ENCODE peak calls at places on chromosomes 13 and 19, in four cellular contexts. W is H1, O is HepG2, S is K562. A is an unnamed sample.

GRCh38 chr13:113448885-113449692 is 4.2 kb downstream of the ADPRHL1 start:
- DNase-seq in W (no peak), O (peak), S (peak), A (peak)

GRCh38 chr19:32350492-32350891 is 5.1 kb downstream of the ZNF507 start:
- DNase-seq in W (no peak), O (peak), S (no peak), A (no peak)

GRCh38 chr19:46818812-46819211 is 30.4 kb upstream of the SLC1A5 start:
- DNase-seq in W (peak), O (peak), S (peak), A (no peak)

GRCh38 chr19:575527-576506 is 3.4 kb downstream of the BSG start:
- DNase-seq in W (no peak), O (no peak), S (peak), A (no peak)

GRCh38 chr19:15124572-15125231 is 17.5 kb downstream of the SYDE1 start:
- DNase-seq in W (no peak), O (peak), S (no peak), A (no peak)

GRCh38 chr13:107276936-107277335 is 709.0 kb upstream of the ARGLU1 start:
- DNase-seq in W (no peak), O (no peak), S (no peak), A (no peak)

GRCh38 chr13:113845055-113845454 is 18.8 kb downstream of the GAS6 start:
- DNase-seq in W (no peak), O (peak), S (no peak), A (no peak)

GRCh38 chr19:7333198-7334118 is 15.3 kb upstream of the ARHGEF18 start:
- DNase-seq in W (no peak), O (no peak), S (no peak), A (peak)

GRCh38 chr13:97568850-97569249 is 134.9 kb downstream of the RAP2A start:
- DNase-seq in W (no peak), O (no peak), S (no peak), A (no peak)

GRCh38 chr13:51585696-51586095 is 1.4 kb downstream of the WDFY2 start:
- DNase-seq in W (no peak), O (no peak), S (no peak), A (no peak)

GRCh38 chr19:30092721-30093569 is 150.9 kb downstream of the URI1 start:
- DNase-seq in W (no peak), O (no peak), S (no peak), A (no peak)

DNA sequence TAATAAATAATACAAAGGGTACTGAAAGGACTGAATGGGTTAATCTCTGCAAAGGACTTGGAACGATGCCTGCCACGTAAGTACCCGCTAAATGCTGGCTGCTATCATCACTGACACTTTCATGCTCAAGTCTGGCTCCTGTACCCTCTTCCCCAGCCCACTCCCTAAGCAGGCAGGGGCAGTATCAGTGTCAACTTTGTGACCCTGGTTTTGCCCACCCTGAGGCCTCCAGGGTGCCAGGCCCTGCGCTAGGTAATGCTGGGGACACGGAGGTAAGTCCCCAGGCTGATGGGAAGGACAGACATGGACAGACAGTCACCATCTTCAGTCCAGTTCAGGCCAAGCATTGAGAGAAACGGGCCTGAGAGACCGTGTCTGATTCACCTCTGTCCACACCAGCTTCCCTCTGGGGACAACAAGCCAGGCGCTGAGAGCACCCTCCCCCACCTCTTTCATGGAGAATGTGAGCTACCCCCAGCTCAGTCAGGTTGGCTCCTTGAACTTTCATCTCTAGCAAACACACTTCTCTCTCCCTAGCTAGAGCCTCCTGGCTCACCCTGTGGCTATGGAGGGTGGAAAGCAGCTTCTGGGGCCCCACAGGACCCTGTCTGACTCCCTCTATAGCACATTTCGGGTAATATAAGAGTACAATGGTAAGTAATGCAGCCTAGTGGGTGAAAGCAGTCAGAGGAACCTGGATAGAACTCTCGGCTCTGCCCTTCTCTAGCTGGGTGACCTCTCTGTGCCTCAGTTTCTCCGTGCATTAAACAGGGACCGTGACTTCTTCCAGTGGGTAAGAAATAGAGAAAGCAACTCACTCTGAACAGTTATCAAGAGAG is 758 bp downstream of the ETFB start:
- DNase-seq in W (no peak), O (peak), S (peak), A (no peak)
- TF ChIP-seq KDM1A in W (no peak), O (no peak), S (no peak), A (no peak)

GRCh38 chr13:99370476-99371272 is 63.5 kb upstream of the GPR183 start:
- DNase-seq in W (no peak), O (no peak), S (no peak), A (no peak)
- TF ChIP-seq ZNF274 in W (no peak), O (no peak), S (no peak), A (no peak)

DNA sequence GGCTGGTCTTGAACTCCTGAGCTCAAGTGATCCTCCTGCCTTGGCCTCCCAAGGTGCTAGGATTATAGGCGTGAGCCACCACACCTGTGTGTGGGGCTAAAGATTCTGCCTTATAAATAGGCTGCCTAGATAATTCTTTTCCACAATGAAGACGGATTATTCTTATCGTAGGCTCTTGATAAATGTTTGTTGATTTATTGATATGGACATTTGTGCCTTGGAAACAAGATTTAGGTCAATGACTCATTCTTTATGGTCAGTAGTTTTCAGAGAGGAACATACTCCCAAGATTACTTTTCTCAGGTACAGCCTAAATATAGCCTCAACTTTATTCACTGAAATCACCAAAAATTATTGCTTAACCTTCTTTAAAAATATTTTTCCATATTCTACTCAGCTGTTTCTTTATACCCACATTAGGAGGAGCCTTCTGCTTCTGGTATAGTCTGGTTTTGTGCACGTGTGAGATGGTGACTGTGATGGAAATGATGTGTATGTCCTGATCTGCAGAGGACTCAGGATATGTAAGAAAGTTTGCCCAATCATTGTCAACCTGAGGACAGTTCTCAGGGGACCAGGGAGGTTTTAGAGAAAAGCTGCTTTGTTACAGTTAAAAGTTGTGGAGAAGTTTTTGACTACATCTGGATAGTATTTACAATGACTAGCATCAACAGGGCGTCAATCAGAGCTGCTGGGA is 208.9 kb downstream of the DNAJC15 start:
- DNase-seq in W (no peak), O (no peak), S (no peak), A (no peak)
- TF ChIP-seq CREB1 in W (no peak), O (no peak), S (no peak), A (no peak)

GRCh38 chr19:40686882-40687524 is 3.4 kb downstream of the NUMBL start:
- DNase-seq in W (no peak), O (no peak), S (no peak), A (no peak)
- TF ChIP-seq KDM1A in W (no peak), O (no peak), S (no peak), A (no peak)

GRCh38 chr13:28324181-28324789 is 170.6 kb downstream of the FLT1 start:
- DNase-seq in W (peak), O (peak), S (peak), A (peak)
- TF ChIP-seq ZNF274 in W (no peak), O (no peak), S (no peak), A (no peak)

GRCh38 chr19:40630571-40631160 is 29.5 kb downstream of the LTBP4 start:
- DNase-seq in W (no peak), O (no peak), S (no peak), A (no peak)
- TF ChIP-seq CREB1 in W (no peak), O (no peak), S (no peak), A (no peak)